ENCODE peak calls at places on chromosomes 7 and 10, in four cellular contexts. One of them, this sample, is unnamed.

GRCh38 chr7:46695045-46695708 is 774.1 kb upstream of the IGFBP3 start:
- DNase-seq in PC-9: no peak
- DNase-seq in right lobe of liver: peak
- DNase-seq in psoas muscle: no peak
- DNase-seq in this sample: no peak

GRCh38 chr7:141992688-141993087 is 3.0 kb upstream of the MGAM start:
- DNase-seq in PC-9: no peak
- DNase-seq in right lobe of liver: no peak
- DNase-seq in psoas muscle: no peak
- DNase-seq in this sample: no peak

GRCh38 chr10:103823706-103824272 is 31.6 kb downstream of the SH3PXD2A start:
- DNase-seq in PC-9: no peak
- DNase-seq in right lobe of liver: peak
- DNase-seq in psoas muscle: no peak
- DNase-seq in this sample: no peak

GRCh38 chr10:60409202-60409601 is 19.5 kb upstream of the ANK3 start:
- DNase-seq in PC-9: no peak
- DNase-seq in right lobe of liver: no peak
- DNase-seq in psoas muscle: no peak
- DNase-seq in this sample: no peak

GRCh38 chr10:1190791-1191490 is 134.8 kb downstream of the WDR37 start:
- DNase-seq in PC-9: no peak
- DNase-seq in right lobe of liver: peak
- DNase-seq in psoas muscle: peak
- DNase-seq in this sample: no peak

GRCh38 chr7:80135306-80136104 is 874 bp downstream of the GNAI1 start:
- DNase-seq in PC-9: peak
- DNase-seq in right lobe of liver: no peak
- DNase-seq in psoas muscle: no peak
- DNase-seq in this sample: peak

GRCh38 chr10:124308351-124308645 is 110.4 kb downstream of the OAT start:
- DNase-seq in PC-9: no peak
- DNase-seq in right lobe of liver: no peak
- DNase-seq in psoas muscle: no peak
- DNase-seq in this sample: no peak

GRCh38 chr7:2667843-2668242 is 20.2 kb upstream of the AMZ1 start:
- DNase-seq in PC-9: no peak
- DNase-seq in right lobe of liver: peak
- DNase-seq in psoas muscle: no peak
- DNase-seq in this sample: no peak

GRCh38 chr10:111082102-111082975 is 5.5 kb downstream of the ADRA2A start:
- DNase-seq in PC-9: no peak
- DNase-seq in right lobe of liver: no peak
- DNase-seq in psoas muscle: no peak
- DNase-seq in this sample: no peak

GRCh38 chr10:103295391-103296044 is 18.6 kb downstream of the INA start:
- DNase-seq in PC-9: no peak
- DNase-seq in right lobe of liver: no peak
- DNase-seq in psoas muscle: no peak
- DNase-seq in this sample: no peak

GRCh38 chr7:84104841-84105240 is 89.7 kb downstream of the SEMA3A start:
- DNase-seq in PC-9: no peak
- DNase-seq in right lobe of liver: no peak
- DNase-seq in psoas muscle: no peak
- DNase-seq in this sample: no peak

GRCh38 chr10:71260622-71261325 is 48.4 kb downstream of the UNC5B start:
- DNase-seq in PC-9: no peak
- DNase-seq in right lobe of liver: no peak
- DNase-seq in psoas muscle: peak
- DNase-seq in this sample: no peak

GRCh38 chr10:120436431-120437142 is 20.4 kb upstream of the PLPP4 start:
- DNase-seq in PC-9: no peak
- DNase-seq in right lobe of liver: no peak
- DNase-seq in psoas muscle: no peak
- DNase-seq in this sample: no peak

GRCh38 chr10:76950354-76950753 is 687.3 kb downstream of the KCNMA1 start:
- DNase-seq in PC-9: no peak
- DNase-seq in right lobe of liver: no peak
- DNase-seq in psoas muscle: no peak
- DNase-seq in this sample: no peak

GRCh38 chr7:10637991-10638390 is 335.7 kb upstream of the PHF14 start:
- DNase-seq in PC-9: no peak
- DNase-seq in right lobe of liver: no peak
- DNase-seq in psoas muscle: no peak
- DNase-seq in this sample: no peak

GRCh38 chr10:27745380-27745718 is 270 bp downstream of the MKX start:
- DNase-seq in PC-9: no peak
- DNase-seq in right lobe of liver: peak
- DNase-seq in psoas muscle: peak
- DNase-seq in this sample: no peak

GRCh38 chr7:2708041-2708440 is 20.0 kb downstream of the AMZ1 start:
- DNase-seq in PC-9: no peak
- DNase-seq in right lobe of liver: no peak
- DNase-seq in psoas muscle: no peak
- DNase-seq in this sample: no peak

GRCh38 chr7:79489371-79489770 is 35.9 kb upstream of the MAGI2 start:
- DNase-seq in PC-9: no peak
- DNase-seq in right lobe of liver: no peak
- DNase-seq in psoas muscle: no peak
- DNase-seq in this sample: no peak

GRCh38 chr10:17425584-17426262 is 28.7 kb downstream of the ST8SIA6 start:
- DNase-seq in PC-9: no peak
- DNase-seq in right lobe of liver: no peak
- DNase-seq in psoas muscle: no peak
- DNase-seq in this sample: no peak

GRCh38 chr10:17669185-17669872 is 25.4 kb downstream of the STAM start:
- DNase-seq in PC-9: no peak
- DNase-seq in right lobe of liver: no peak
- DNase-seq in psoas muscle: no peak
- DNase-seq in this sample: no peak

GRCh38 chr10:13706604-13707003 is 119.8 kb downstream of the PRPF18 start:
- DNase-seq in PC-9: no peak
- DNase-seq in right lobe of liver: no peak
- DNase-seq in psoas muscle: no peak
- DNase-seq in this sample: no peak

GRCh38 chr10:78288716-78289115 is 255.1 kb downstream of the RPS24 start:
- DNase-seq in PC-9: no peak
- DNase-seq in right lobe of liver: no peak
- DNase-seq in psoas muscle: no peak
- DNase-seq in this sample: no peak

GRCh38 chr7:43454936-43455518 is 127.9 kb upstream of the STK17A start:
- DNase-seq in PC-9: no peak
- DNase-seq in right lobe of liver: no peak
- DNase-seq in psoas muscle: no peak
- DNase-seq in this sample: no peak

GRCh38 chr10:131200856-131201470 is 110.6 kb downstream of the TCERG1L start:
- DNase-seq in PC-9: no peak
- DNase-seq in right lobe of liver: no peak
- DNase-seq in psoas muscle: peak
- DNase-seq in this sample: no peak

GRCh38 chr10:112307631-112308502 is 24.7 kb downstream of the TECTB start:
- DNase-seq in PC-9: peak
- DNase-seq in right lobe of liver: peak
- DNase-seq in psoas muscle: no peak
- DNase-seq in this sample: peak

GRCh38 chr7:79973455-79973854 is 161.2 kb upstream of the GNAI1 start:
- DNase-seq in PC-9: no peak
- DNase-seq in right lobe of liver: no peak
- DNase-seq in psoas muscle: no peak
- DNase-seq in this sample: no peak

GRCh38 chr10:71840177-71840711 is 10.8 kb downstream of the PSAP start:
- DNase-seq in PC-9: peak
- DNase-seq in right lobe of liver: no peak
- DNase-seq in psoas muscle: peak
- DNase-seq in this sample: no peak

GRCh38 chr10:61447127-61447526 is 6.1 kb downstream of the TMEM26 start:
- DNase-seq in PC-9: no peak
- DNase-seq in right lobe of liver: no peak
- DNase-seq in psoas muscle: no peak
- DNase-seq in this sample: no peak

DNA sequence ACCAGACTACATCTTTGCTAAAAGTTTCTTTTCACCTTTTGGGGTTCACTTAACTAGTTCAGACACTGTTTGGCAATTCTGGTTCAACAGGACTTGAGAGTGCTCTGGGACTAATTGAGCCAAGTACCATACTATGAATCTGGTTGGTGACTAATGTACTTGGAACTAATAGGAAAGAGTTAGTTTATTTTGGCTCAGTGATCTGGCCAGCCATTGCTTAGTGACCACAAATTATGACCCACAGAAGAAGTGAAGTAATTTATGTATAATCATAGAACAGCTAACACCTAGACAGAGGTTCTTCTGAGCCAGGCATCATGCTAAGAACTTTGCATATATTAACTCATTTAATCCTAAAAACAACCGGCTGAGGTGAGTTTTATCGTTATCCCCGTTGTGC is 126.5 kb upstream of the JCAD start:
- DNase-seq in PC-9: peak
- DNase-seq in right lobe of liver: no peak
- DNase-seq in psoas muscle: no peak
- DNase-seq in this sample: no peak
- H3K4me3 ChIP-seq in PC-9: no peak
- H3K4me3 ChIP-seq in right lobe of liver: peak
- H3K4me3 ChIP-seq in psoas muscle: peak
- H3K4me3 ChIP-seq in this sample: no peak

GRCh38 chr7:98810166-98810802 is 59.5 kb downstream of the TMEM130 start:
- DNase-seq in PC-9: no peak
- DNase-seq in right lobe of liver: no peak
- DNase-seq in psoas muscle: no peak
- DNase-seq in this sample: no peak
- H3K27ac ChIP-seq in PC-9: no peak
- H3K27ac ChIP-seq in right lobe of liver: no peak
- H3K27ac ChIP-seq in psoas muscle: no peak
- H3K27ac ChIP-seq in this sample: no peak

GRCh38 chr7:97119747-97120146 is 2.2 kb downstream of the SDHAF3 start:
- DNase-seq in PC-9: no peak
- DNase-seq in right lobe of liver: no peak
- DNase-seq in psoas muscle: no peak
- DNase-seq in this sample: no peak
- H3K4me3 ChIP-seq in PC-9: no peak
- H3K4me3 ChIP-seq in right lobe of liver: no peak
- H3K4me3 ChIP-seq in psoas muscle: no peak
- H3K4me3 ChIP-seq in this sample: no peak

GRCh38 chr7:116541951-116542350 is 17.1 kb downstream of the CAV1 start:
- DNase-seq in PC-9: no peak
- DNase-seq in right lobe of liver: no peak
- DNase-seq in psoas muscle: no peak
- DNase-seq in this sample: no peak

GRCh38 chr7:116545411-116545993 is 20.7 kb downstream of the CAV1 start:
- DNase-seq in PC-9: no peak
- DNase-seq in right lobe of liver: no peak
- DNase-seq in psoas muscle: no peak
- DNase-seq in this sample: no peak

GRCh38 chr7:116542618-116543017 is 17.8 kb downstream of the CAV1 start:
- DNase-seq in PC-9: no peak
- DNase-seq in right lobe of liver: no peak
- DNase-seq in psoas muscle: no peak
- DNase-seq in this sample: no peak

GRCh38 chr7:116544488-116544887 is 19.7 kb downstream of the CAV1 start:
- DNase-seq in PC-9: no peak
- DNase-seq in right lobe of liver: no peak
- DNase-seq in psoas muscle: no peak
- DNase-seq in this sample: no peak

GRCh38 chr7:116543664-116544063 is 18.8 kb downstream of the CAV1 start:
- DNase-seq in PC-9: no peak
- DNase-seq in right lobe of liver: no peak
- DNase-seq in psoas muscle: no peak
- DNase-seq in this sample: no peak
- H3K27ac ChIP-seq in PC-9: no peak
- H3K27ac ChIP-seq in right lobe of liver: no peak
- H3K27ac ChIP-seq in psoas muscle: peak
- H3K27ac ChIP-seq in this sample: no peak

GRCh38 chr10:80464557-80465466 is 10.7 kb downstream of the TSPAN14 start:
- DNase-seq in PC-9: peak
- DNase-seq in right lobe of liver: no peak
- DNase-seq in psoas muscle: peak
- DNase-seq in this sample: no peak
- H3K4me3 ChIP-seq in PC-9: no peak
- H3K4me3 ChIP-seq in right lobe of liver: no peak
- H3K4me3 ChIP-seq in psoas muscle: peak
- H3K4me3 ChIP-seq in this sample: peak

DNA sequence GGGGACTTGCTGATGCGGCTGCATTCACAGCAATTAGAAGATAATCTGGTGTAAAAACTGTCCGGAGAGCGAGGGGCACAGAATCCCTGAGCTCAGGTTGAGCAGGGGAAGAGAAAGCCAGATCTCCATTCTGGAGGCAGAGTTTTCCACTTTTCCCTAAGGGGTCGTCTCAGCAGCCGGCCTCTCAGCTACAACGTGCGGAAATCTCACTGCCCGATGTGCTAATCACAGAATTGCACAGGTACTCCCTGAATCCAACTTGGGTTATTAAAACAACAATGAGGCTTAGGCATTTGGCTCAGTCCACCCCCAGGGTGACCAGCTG is 1.7 kb upstream of the C7orf33 start:
- DNase-seq in PC-9: no peak
- DNase-seq in right lobe of liver: no peak
- DNase-seq in psoas muscle: no peak
- DNase-seq in this sample: no peak
- H3K27ac ChIP-seq in PC-9: no peak
- H3K27ac ChIP-seq in right lobe of liver: no peak
- H3K27ac ChIP-seq in psoas muscle: no peak
- H3K27ac ChIP-seq in this sample: no peak

GRCh38 chr7:158704524-158705233 is at the start of gene NCAPG2:
- DNase-seq in PC-9: peak
- DNase-seq in right lobe of liver: peak
- DNase-seq in psoas muscle: peak
- DNase-seq in this sample: peak

GRCh38 chr7:158705234-158705890 is 758 bp upstream of the NCAPG2 start:
- DNase-seq in PC-9: no peak
- DNase-seq in right lobe of liver: no peak
- DNase-seq in psoas muscle: no peak
- DNase-seq in this sample: no peak

GRCh38 chr7:158702196-158702595 is 2.4 kb downstream of the NCAPG2 start:
- DNase-seq in PC-9: no peak
- DNase-seq in right lobe of liver: no peak
- DNase-seq in psoas muscle: no peak
- DNase-seq in this sample: no peak

GRCh38 chr7:158700008-158700407 is 4.6 kb downstream of the NCAPG2 start:
- DNase-seq in PC-9: no peak
- DNase-seq in right lobe of liver: no peak
- DNase-seq in psoas muscle: no peak
- DNase-seq in this sample: no peak

DNA sequence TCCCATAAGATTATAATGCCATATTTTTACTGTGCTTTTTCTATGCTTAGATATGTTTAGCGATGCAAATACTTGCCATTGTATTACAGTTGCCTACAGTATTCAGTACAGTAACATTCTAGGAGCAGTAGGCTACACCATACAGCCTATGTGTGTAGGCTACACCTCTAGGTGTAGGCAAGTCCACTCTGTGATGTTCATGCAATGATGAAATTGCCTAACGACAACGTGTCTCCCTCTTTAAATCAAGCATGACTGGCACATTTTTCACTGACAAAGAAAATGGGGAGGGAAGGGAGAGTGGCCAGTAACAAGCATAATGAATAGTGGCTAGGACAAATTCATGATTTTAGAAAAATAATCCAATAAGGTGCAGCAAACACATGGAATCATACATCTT is 1.7 kb downstream of the NCAPG2 start:
- DNase-seq in PC-9: no peak
- DNase-seq in right lobe of liver: no peak
- DNase-seq in psoas muscle: no peak
- DNase-seq in this sample: no peak
- H3K4me3 ChIP-seq in PC-9: no peak
- H3K4me3 ChIP-seq in right lobe of liver: no peak
- H3K4me3 ChIP-seq in psoas muscle: no peak
- H3K4me3 ChIP-seq in this sample: no peak